ENCODE peak calls at places on chromosomes 7 and 10, in four cellular contexts. W is adipocyte, L is thyroid gland, K is left ventricle myocardium inferior. E is an unnamed sample. For H3K36me3, the result is how much of the 10 kb centered on the place peaks cover.

GRCh38 chr10:68602434-68602833 is 42.3 kb downstream of the TET1 start:
- DNase-seq in L (no peak), K (no peak), W (no peak), E (no peak)

GRCh38 chr7:94041529-94041928 is 37.4 kb upstream of the BET1 start:
- DNase-seq in K (no peak), L (no peak), W (peak), E (no peak)

GRCh38 chr10:69222157-69223027 is 2.3 kb downstream of the HKDC1 start:
- DNase-seq in W (peak), L (peak), K (no peak), E (peak)

GRCh38 chr7:41705109-41705871 is 2.4 kb upstream of the INHBA start:
- DNase-seq in L (peak), W (peak), K (peak), E (peak)

GRCh38 chr7:21883069-21883468 is 62.6 kb downstream of the CDCA7L start:
- DNase-seq in W (no peak), L (no peak), K (no peak), E (no peak)

GRCh38 chr7:35856175-35856574 is 55.3 kb downstream of the SEPTIN7 start:
- DNase-seq in K (no peak), L (no peak), W (no peak), E (no peak)

GRCh38 chr7:47420117-47420780 is 161.7 kb downstream of the TNS3 start:
- DNase-seq in L (no peak), W (no peak), K (no peak), E (no peak)

GRCh38 chr7:145957160-145957890 is 159.3 kb upstream of the CNTNAP2 start:
- DNase-seq in L (no peak), K (no peak), W (no peak), E (no peak)

GRCh38 chr10:17510242-17510908 is 56.0 kb upstream of the ST8SIA6 start:
- DNase-seq in L (no peak), W (no peak), K (no peak), E (no peak)

GRCh38 chr7:158275711-158276413 is 311.8 kb downstream of the PTPRN2 start:
- DNase-seq in L (no peak), W (no peak), K (no peak), E (no peak)

GRCh38 chr7:157550300-157551275 is 213.8 kb downstream of the DNAJB6 start:
- DNase-seq in L (no peak), K (no peak), W (no peak), E (no peak)

GRCh38 chr7:2795906-2796305 is 48.2 kb downstream of the GNA12 start:
- DNase-seq in K (no peak), L (no peak), W (no peak), E (no peak)

GRCh38 chr10:100341953-100342626 is 4.9 kb upstream of the SCD start:
- DNase-seq in W (peak), K (no peak), L (peak), E (peak)

GRCh38 chr7:73340514-73340913 is 12.6 kb downstream of the FKBP6 start:
- DNase-seq in W (no peak), L (no peak), K (no peak), E (no peak)

GRCh38 chr10:46544989-46545791 is 11.3 kb downstream of the GPRIN2 start:
- DNase-seq in K (peak), L (no peak), W (peak), E (no peak)

GRCh38 chr7:151091988-151092387 is 5.7 kb downstream of the AGAP3 start:
- DNase-seq in W (no peak), L (no peak), K (no peak), E (no peak)

GRCh38 chr7:127833641-127834040 is 181.6 kb downstream of the SND1 start:
- DNase-seq in L (no peak), K (no peak), W (peak), E (no peak)

GRCh38 chr7:134016223-134016941 is 110.8 kb upstream of the LRGUK start:
- DNase-seq in L (peak), K (no peak), W (peak), E (peak)

GRCh38 chr10:112565434-112566053 is 118.5 kb downstream of the VTI1A start:
- DNase-seq in W (peak), K (no peak), L (peak), E (peak)

GRCh38 chr7:484365-485101 is 35.1 kb downstream of the PDGFA start:
- DNase-seq in K (peak), W (no peak), L (no peak), E (no peak)

GRCh38 chr7:16431646-16432424 is 10.5 kb upstream of the CRPPA start:
- DNase-seq in W (no peak), K (no peak), L (peak), E (peak)

GRCh38 chr10:26064106-26064505 is 130.1 kb downstream of the MYO3A start:
- DNase-seq in W (no peak), K (no peak), L (no peak), E (no peak)

GRCh38 chr7:24381919-24382505 is 98.0 kb downstream of the NPY start:
- DNase-seq in W (peak), L (no peak), K (no peak), E (no peak)

GRCh38 chr7:90596745-90597526 is 815 bp downstream of the CDK14 start:
- DNase-seq in W (peak), L (peak), K (no peak), E (no peak)

GRCh38 chr7:116911799-116912198 is 41.5 kb upstream of the ST7 start:
- DNase-seq in L (no peak), W (peak), K (no peak), E (no peak)
- H3K36me3 ChIP-seq in L (under half), W (half or more), K (half or more), E (under half)

GRCh38 chr7:140122975-140123374 is 53.8 kb downstream of the KDM7A start:
- DNase-seq in K (no peak), L (no peak), W (no peak), E (no peak)
- H3K36me3 ChIP-seq in K (half or more), L (under half), W (under half), E (under half)

GRCh38 chr7:33500590-33500989 is 371.2 kb downstream of the BBS9 start:
- DNase-seq in L (no peak), K (no peak), W (no peak), E (no peak)

GRCh38 chr7:33494473-33494872 is 365.1 kb downstream of the BBS9 start:
- DNase-seq in K (no peak), W (peak), L (no peak), E (no peak)

GRCh38 chr7:33495207-33495606 is 365.8 kb downstream of the BBS9 start:
- DNase-seq in L (no peak), W (peak), K (no peak), E (no peak)
- H3K36me3 ChIP-seq in L (under half), W (under half), K (under half), E (under half)

DNA sequence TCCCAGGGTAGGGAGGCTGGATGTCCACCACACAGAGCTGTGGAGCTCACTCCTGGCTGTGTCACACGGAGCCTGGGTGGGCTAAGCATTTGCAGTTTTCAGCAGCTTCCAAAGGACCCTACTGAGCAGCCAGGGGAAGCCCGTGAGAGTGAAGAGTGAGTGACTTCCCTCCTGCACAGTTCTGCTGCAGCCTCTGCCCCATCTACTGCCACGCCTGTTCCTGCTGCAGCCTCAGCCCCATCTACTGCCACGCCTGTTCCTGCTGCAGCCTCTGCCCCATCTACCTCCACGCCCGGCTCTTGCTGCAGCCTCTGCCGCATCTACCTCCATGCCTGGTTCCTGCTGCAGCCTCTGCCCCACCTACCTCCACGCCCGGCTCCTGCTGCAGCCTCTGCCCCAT is 12.2 kb downstream of the ADAM8 start:
- DNase-seq in W (no peak), K (no peak), L (no peak), E (no peak)
- H3K36me3 ChIP-seq in W (under half), K (under half), L (under half), E (under half)

E was measured in body of pancreas.